ENCODE peak calls at places on chromosomes 5 and 9, in eight cellular contexts. W, X, T, P, D, I, H and Z are unnamed samples.

GRCh38 chr9:11338130-11338529 is 725.3 kb upstream of the PTPRD start:
- DNase-seq in W (no peak), H (no peak), D (no peak), P (no peak), T (no peak), X (no peak), I (no peak), Z (no peak)

GRCh38 chr9:130463141-130463540 is 18.4 kb downstream of the ASS1 start:
- DNase-seq in I (no peak), H (no peak), D (no peak), P (no peak), W (no peak), X (no peak), T (no peak), Z (no peak)

GRCh38 chr5:132418876-132419275 is 49.4 kb downstream of the SLC22A5 start:
- DNase-seq in T (no peak), X (no peak), H (peak), I (no peak), D (no peak), P (no peak), W (no peak), Z (no peak)

GRCh38 chr5:35151151-35151920 is 79.0 kb downstream of the PRLR start:
- DNase-seq in I (peak), W (no peak), P (no peak), X (no peak), T (no peak), D (no peak), H (peak), Z (no peak)

GRCh38 chr5:116088062-116088461 is 3.2 kb downstream of the COMMD10 start:
- DNase-seq in I (no peak), D (no peak), H (peak), X (no peak), W (no peak), T (no peak), P (no peak), Z (no peak)

GRCh38 chr5:132308701-132309100 is 14.5 kb downstream of the SLC22A4 start:
- DNase-seq in P (no peak), X (no peak), D (no peak), W (no peak), I (no peak), T (no peak), H (no peak), Z (no peak)

GRCh38 chr5:147507480-147508126 is 2.3 kb downstream of the DPYSL3 start:
- DNase-seq in P (no peak), X (no peak), H (peak), W (no peak), T (no peak), D (no peak), I (no peak), Z (no peak)

GRCh38 chr5:34042302-34042701 is 711 bp downstream of the C1QTNF3 start:
- DNase-seq in H (no peak), P (no peak), I (no peak), X (no peak), T (no peak), D (no peak), W (no peak), Z (no peak)

GRCh38 chr9:83062653-83063527 is at the start of gene RASEF:
- DNase-seq in D (peak), X (peak), P (peak), H (peak), I (no peak), W (peak), T (no peak), Z (no peak)

GRCh38 chr5:135921388-135921787 is 25.7 kb upstream of the IL9 start:
- DNase-seq in H (peak), T (no peak), X (no peak), D (no peak), P (no peak), I (no peak), W (no peak), Z (no peak)

GRCh38 chr5:114097570-114097969 is 264.3 kb upstream of the KCNN2 start:
- DNase-seq in P (no peak), W (no peak), H (no peak), D (no peak), X (no peak), I (no peak), T (no peak), Z (no peak)

GRCh38 chr5:116216246-116216645 is 131.4 kb downstream of the COMMD10 start:
- DNase-seq in I (no peak), D (no peak), H (no peak), W (no peak), T (no peak), P (no peak), X (no peak), Z (no peak)

GRCh38 chr5:139747583-139748504 is 47.8 kb upstream of the PSD2 start:
- DNase-seq in H (peak), D (no peak), I (peak), W (peak), T (peak), X (peak), P (no peak), Z (no peak)

GRCh38 chr5:60332244-60333018 is 367.5 kb downstream of the DEPDC1B start:
- DNase-seq in W (no peak), X (no peak), T (no peak), H (peak), D (peak), P (peak), I (no peak), Z (peak)

GRCh38 chr5:179343902-179344300 is 1.4 kb downstream of the ADAMTS2 start:
- DNase-seq in X (no peak), I (no peak), H (peak), W (peak), T (no peak), D (no peak), P (peak), Z (no peak)

GRCh38 chr5:43773032-43773830 is 170.3 kb downstream of the NNT start:
- DNase-seq in H (peak), T (no peak), D (peak), I (no peak), X (no peak), W (no peak), P (peak), Z (peak)